ENCODE peak calls at places on chromosomes 3 and 15, in ten cellular contexts. One of them, this sample, is unnamed.

GRCh38 chr15:39580630-39581500 is at the start of gene THBS1:
- DNase-seq in endothelial cell: peak
- DNase-seq in brain microvascular endothelial cell: peak
- DNase-seq in testis: peak
- DNase-seq in Panc1: no peak
- DNase-seq in pancreas: peak
- DNase-seq in GM10248: no peak
- DNase-seq in right atrium auricular region: peak
- DNase-seq in PC-3: peak
- DNase-seq in psoas muscle: peak
- DNase-seq in this sample: peak

GRCh38 chr15:77769700-77770099 is 137.0 kb upstream of the LINGO1 start:
- DNase-seq in endothelial cell: no peak
- DNase-seq in brain microvascular endothelial cell: no peak
- DNase-seq in testis: no peak
- DNase-seq in Panc1: no peak
- DNase-seq in pancreas: no peak
- DNase-seq in GM10248: no peak
- DNase-seq in right atrium auricular region: no peak
- DNase-seq in PC-3: no peak
- DNase-seq in psoas muscle: no peak
- DNase-seq in this sample: no peak

GRCh38 chr3:45035441-45036301 is 9.6 kb downstream of the CLEC3B start:
- DNase-seq in endothelial cell: peak
- DNase-seq in brain microvascular endothelial cell: no peak
- DNase-seq in testis: peak
- DNase-seq in Panc1: no peak
- DNase-seq in pancreas: peak
- DNase-seq in GM10248: peak
- DNase-seq in right atrium auricular region: no peak
- DNase-seq in PC-3: no peak
- DNase-seq in psoas muscle: peak
- DNase-seq in this sample: no peak

GRCh38 chr3:9214599-9214998 is 34.8 kb downstream of the SRGAP3 start:
- DNase-seq in endothelial cell: no peak
- DNase-seq in brain microvascular endothelial cell: peak
- DNase-seq in testis: no peak
- DNase-seq in Panc1: no peak
- DNase-seq in pancreas: no peak
- DNase-seq in GM10248: no peak
- DNase-seq in right atrium auricular region: no peak
- DNase-seq in PC-3: peak
- DNase-seq in psoas muscle: no peak
- DNase-seq in this sample: no peak

GRCh38 chr3:126746395-126747177 is 42.5 kb downstream of the CHCHD6 start:
- DNase-seq in endothelial cell: no peak
- DNase-seq in brain microvascular endothelial cell: peak
- DNase-seq in testis: peak
- DNase-seq in Panc1: no peak
- DNase-seq in pancreas: no peak
- DNase-seq in GM10248: no peak
- DNase-seq in right atrium auricular region: peak
- DNase-seq in PC-3: peak
- DNase-seq in psoas muscle: no peak
- DNase-seq in this sample: no peak

GRCh38 chr3:112373476-112373875 is 40.5 kb downstream of the CD200 start:
- DNase-seq in endothelial cell: no peak
- DNase-seq in brain microvascular endothelial cell: no peak
- DNase-seq in testis: no peak
- DNase-seq in Panc1: no peak
- DNase-seq in pancreas: no peak
- DNase-seq in GM10248: no peak
- DNase-seq in right atrium auricular region: no peak
- DNase-seq in PC-3: no peak
- DNase-seq in psoas muscle: no peak
- DNase-seq in this sample: no peak

GRCh38 chr3:110815008-110815583 is 256.5 kb upstream of the NECTIN3 start:
- DNase-seq in endothelial cell: no peak
- DNase-seq in brain microvascular endothelial cell: peak
- DNase-seq in testis: no peak
- DNase-seq in Panc1: no peak
- DNase-seq in pancreas: no peak
- DNase-seq in GM10248: no peak
- DNase-seq in right atrium auricular region: no peak
- DNase-seq in PC-3: peak
- DNase-seq in psoas muscle: no peak
- DNase-seq in this sample: no peak

GRCh38 chr15:58136731-58137130 is 1.4 kb upstream of the AQP9 start:
- DNase-seq in endothelial cell: no peak
- DNase-seq in brain microvascular endothelial cell: no peak
- DNase-seq in testis: no peak
- DNase-seq in Panc1: no peak
- DNase-seq in pancreas: no peak
- DNase-seq in GM10248: no peak
- DNase-seq in right atrium auricular region: no peak
- DNase-seq in PC-3: peak
- DNase-seq in psoas muscle: no peak
- DNase-seq in this sample: no peak

GRCh38 chr3:183298708-183299153 is 45.7 kb downstream of the B3GNT5 start:
- DNase-seq in endothelial cell: no peak
- DNase-seq in brain microvascular endothelial cell: peak
- DNase-seq in testis: no peak
- DNase-seq in Panc1: no peak
- DNase-seq in pancreas: no peak
- DNase-seq in GM10248: no peak
- DNase-seq in right atrium auricular region: peak
- DNase-seq in PC-3: peak
- DNase-seq in psoas muscle: peak
- DNase-seq in this sample: peak

GRCh38 chr3:192933779-192934456 is 16.3 kb upstream of the MB21D2 start:
- DNase-seq in endothelial cell: no peak
- DNase-seq in brain microvascular endothelial cell: peak
- DNase-seq in testis: no peak
- DNase-seq in Panc1: no peak
- DNase-seq in pancreas: no peak
- DNase-seq in GM10248: no peak
- DNase-seq in right atrium auricular region: no peak
- DNase-seq in PC-3: peak
- DNase-seq in psoas muscle: no peak
- DNase-seq in this sample: no peak

GRCh38 chr3:43155464-43156121 is 49.7 kb upstream of the POMGNT2 start:
- DNase-seq in endothelial cell: peak
- DNase-seq in brain microvascular endothelial cell: peak
- DNase-seq in testis: peak
- DNase-seq in Panc1: no peak
- DNase-seq in pancreas: no peak
- DNase-seq in GM10248: no peak
- DNase-seq in right atrium auricular region: peak
- DNase-seq in PC-3: peak
- DNase-seq in psoas muscle: peak
- DNase-seq in this sample: no peak
- TF ChIP-seq CTCF in endothelial cell: peak
- TF ChIP-seq CTCF in brain microvascular endothelial cell: peak
- TF ChIP-seq CTCF in testis: no peak
- TF ChIP-seq CTCF in Panc1: peak
- TF ChIP-seq CTCF in pancreas: peak
- TF ChIP-seq CTCF in GM10248: no peak
- TF ChIP-seq CTCF in right atrium auricular region: peak
- TF ChIP-seq CTCF in PC-3: peak
- TF ChIP-seq CTCF in psoas muscle: peak
- TF ChIP-seq CTCF in this sample: no peak

GRCh38 chr3:38984110-38984509 is 67.6 kb downstream of the SCN11A start:
- DNase-seq in endothelial cell: no peak
- DNase-seq in brain microvascular endothelial cell: no peak
- DNase-seq in testis: no peak
- DNase-seq in Panc1: no peak
- DNase-seq in pancreas: no peak
- DNase-seq in GM10248: no peak
- DNase-seq in right atrium auricular region: no peak
- DNase-seq in PC-3: no peak
- DNase-seq in psoas muscle: no peak
- DNase-seq in this sample: no peak
- TF ChIP-seq CTCF in endothelial cell: no peak
- TF ChIP-seq CTCF in brain microvascular endothelial cell: no peak
- TF ChIP-seq CTCF in testis: no peak
- TF ChIP-seq CTCF in Panc1: no peak
- TF ChIP-seq CTCF in pancreas: no peak
- TF ChIP-seq CTCF in GM10248: no peak
- TF ChIP-seq CTCF in right atrium auricular region: no peak
- TF ChIP-seq CTCF in PC-3: peak
- TF ChIP-seq CTCF in psoas muscle: no peak
- TF ChIP-seq CTCF in this sample: no peak

GRCh38 chr3:94716326-94717018 is 653.6 kb downstream of the NSUN3 start:
- DNase-seq in endothelial cell: no peak
- DNase-seq in brain microvascular endothelial cell: no peak
- DNase-seq in testis: peak
- DNase-seq in Panc1: no peak
- DNase-seq in pancreas: no peak
- DNase-seq in GM10248: no peak
- DNase-seq in right atrium auricular region: no peak
- DNase-seq in PC-3: peak
- DNase-seq in psoas muscle: no peak
- DNase-seq in this sample: no peak
- TF ChIP-seq CTCF in endothelial cell: no peak
- TF ChIP-seq CTCF in brain microvascular endothelial cell: peak
- TF ChIP-seq CTCF in testis: peak
- TF ChIP-seq CTCF in Panc1: no peak
- TF ChIP-seq CTCF in pancreas: no peak
- TF ChIP-seq CTCF in GM10248: no peak
- TF ChIP-seq CTCF in right atrium auricular region: peak
- TF ChIP-seq CTCF in PC-3: peak
- TF ChIP-seq CTCF in psoas muscle: no peak
- TF ChIP-seq CTCF in this sample: no peak

GRCh38 chr3:157447026-157447694 is 10.5 kb downstream of the PTX3 start:
- DNase-seq in endothelial cell: no peak
- DNase-seq in brain microvascular endothelial cell: peak
- DNase-seq in testis: no peak
- DNase-seq in Panc1: no peak
- DNase-seq in pancreas: no peak
- DNase-seq in GM10248: no peak
- DNase-seq in right atrium auricular region: no peak
- DNase-seq in PC-3: peak
- DNase-seq in psoas muscle: no peak
- DNase-seq in this sample: no peak
- TF ChIP-seq CTCF in endothelial cell: no peak
- TF ChIP-seq CTCF in brain microvascular endothelial cell: peak
- TF ChIP-seq CTCF in testis: no peak
- TF ChIP-seq CTCF in Panc1: peak
- TF ChIP-seq CTCF in pancreas: no peak
- TF ChIP-seq CTCF in GM10248: no peak
- TF ChIP-seq CTCF in right atrium auricular region: peak
- TF ChIP-seq CTCF in PC-3: peak
- TF ChIP-seq CTCF in psoas muscle: peak
- TF ChIP-seq CTCF in this sample: peak

GRCh38 chr3:19270471-19270870 is 122.2 kb downstream of the KCNH8 start:
- DNase-seq in endothelial cell: no peak
- DNase-seq in brain microvascular endothelial cell: no peak
- DNase-seq in testis: no peak
- DNase-seq in Panc1: no peak
- DNase-seq in pancreas: no peak
- DNase-seq in GM10248: no peak
- DNase-seq in right atrium auricular region: no peak
- DNase-seq in PC-3: no peak
- DNase-seq in psoas muscle: no peak
- DNase-seq in this sample: no peak

GRCh38 chr3:19264424-19264823 is 116.1 kb downstream of the KCNH8 start:
- DNase-seq in endothelial cell: no peak
- DNase-seq in brain microvascular endothelial cell: no peak
- DNase-seq in testis: no peak
- DNase-seq in Panc1: no peak
- DNase-seq in pancreas: no peak
- DNase-seq in GM10248: no peak
- DNase-seq in right atrium auricular region: no peak
- DNase-seq in PC-3: no peak
- DNase-seq in psoas muscle: no peak
- DNase-seq in this sample: no peak

GRCh38 chr3:19272296-19272695 is 124.0 kb downstream of the KCNH8 start:
- DNase-seq in endothelial cell: no peak
- DNase-seq in brain microvascular endothelial cell: no peak
- DNase-seq in testis: no peak
- DNase-seq in Panc1: no peak
- DNase-seq in pancreas: no peak
- DNase-seq in GM10248: no peak
- DNase-seq in right atrium auricular region: no peak
- DNase-seq in PC-3: no peak
- DNase-seq in psoas muscle: no peak
- DNase-seq in this sample: no peak

GRCh38 chr3:19267040-19267439 is 118.7 kb downstream of the KCNH8 start:
- DNase-seq in endothelial cell: no peak
- DNase-seq in brain microvascular endothelial cell: no peak
- DNase-seq in testis: no peak
- DNase-seq in Panc1: no peak
- DNase-seq in pancreas: no peak
- DNase-seq in GM10248: no peak
- DNase-seq in right atrium auricular region: no peak
- DNase-seq in PC-3: no peak
- DNase-seq in psoas muscle: no peak
- DNase-seq in this sample: no peak
- TF ChIP-seq CTCF in endothelial cell: no peak
- TF ChIP-seq CTCF in brain microvascular endothelial cell: no peak
- TF ChIP-seq CTCF in testis: no peak
- TF ChIP-seq CTCF in Panc1: no peak
- TF ChIP-seq CTCF in pancreas: no peak
- TF ChIP-seq CTCF in GM10248: no peak
- TF ChIP-seq CTCF in right atrium auricular region: no peak
- TF ChIP-seq CTCF in PC-3: no peak
- TF ChIP-seq CTCF in psoas muscle: no peak
- TF ChIP-seq CTCF in this sample: no peak

GRCh38 chr3:47273564-47273963 is 9.0 kb downstream of the KIF9 start:
- DNase-seq in endothelial cell: no peak
- DNase-seq in brain microvascular endothelial cell: no peak
- DNase-seq in testis: no peak
- DNase-seq in Panc1: no peak
- DNase-seq in pancreas: no peak
- DNase-seq in GM10248: no peak
- DNase-seq in right atrium auricular region: no peak
- DNase-seq in PC-3: no peak
- DNase-seq in psoas muscle: no peak
- DNase-seq in this sample: no peak
- TF ChIP-seq CTCF in endothelial cell: no peak
- TF ChIP-seq CTCF in brain microvascular endothelial cell: peak
- TF ChIP-seq CTCF in testis: no peak
- TF ChIP-seq CTCF in Panc1: no peak
- TF ChIP-seq CTCF in pancreas: no peak
- TF ChIP-seq CTCF in GM10248: no peak
- TF ChIP-seq CTCF in right atrium auricular region: no peak
- TF ChIP-seq CTCF in PC-3: no peak
- TF ChIP-seq CTCF in psoas muscle: no peak
- TF ChIP-seq CTCF in this sample: no peak